ENCODE peak calls at places on chromosomes 3 and 15, in nine cellular contexts. C, B, D, J, Z, S, P, W and A are unnamed samples.
A peak's percentile ranks its signal among the peaks of the same experiment; 100 is the strongest.

GRCh38 chr3:14780927-14781507 is 37.7 kb upstream of the FGD5 start:
- DNase-seq in C (no peak), B (peak; percentile 75), D (peak; percentile 33), J (peak; percentile 48), Z (peak; percentile 71), S (no peak), P (no peak), W (no peak), A (peak; percentile 78)

GRCh38 chr15:90950676-90951075 is 4.0 kb upstream of the RCCD1 start:
- DNase-seq in C (no peak), B (no peak), D (no peak), J (no peak), Z (no peak), S (no peak), P (no peak), W (no peak), A (no peak)

GRCh38 chr3:30657914-30658313 is 51.5 kb downstream of the TGFBR2 start:
- DNase-seq in C (no peak), B (no peak), D (no peak), J (peak; percentile 49), Z (no peak), S (peak; percentile 31), P (no peak), W (no peak), A (no peak)

GRCh38 chr3:177358085-177358967 is 161.0 kb upstream of the TBL1XR1 start:
- DNase-seq in C (peak; percentile 42), B (peak; percentile 67), D (peak; percentile 92), J (peak; percentile 94), Z (peak; percentile 80), S (no peak), P (no peak), W (peak; percentile 41), A (peak; percentile 75)

GRCh38 chr3:16066975-16067374 is 107.5 kb upstream of the GALNT15 start:
- DNase-seq in C (no peak), B (no peak), D (no peak), J (peak; percentile 99), Z (no peak), S (no peak), P (no peak), W (no peak), A (no peak)

GRCh38 chr15:41727143-41727542 is 47.1 kb upstream of the MAPKBP1 start:
- DNase-seq in C (no peak), B (no peak), D (no peak), J (no peak), Z (no peak), S (no peak), P (no peak), W (no peak), A (no peak)

GRCh38 chr3:131602011-131602779 is 99.4 kb upstream of the MRPL3 start:
- DNase-seq in C (no peak), B (no peak), D (no peak), J (no peak), Z (no peak), S (no peak), P (no peak), W (no peak), A (no peak)

GRCh38 chr15:44009056-44009455 is 182.3 kb downstream of the WDR76 start:
- DNase-seq in C (no peak), B (no peak), D (peak; percentile 16), J (peak; percentile 78), Z (no peak), S (no peak), P (no peak), W (no peak), A (no peak)

GRCh38 chr3:177776656-177777055 is 579.4 kb upstream of the TBL1XR1 start:
- DNase-seq in C (no peak), B (peak; percentile 92), D (no peak), J (peak; percentile 71), Z (no peak), S (no peak), P (no peak), W (no peak), A (no peak)

GRCh38 chr3:196207833-196208607 is 3.2 kb downstream of the ZDHHC19 start:
- DNase-seq in C (peak; percentile 64), B (no peak), D (no peak), J (peak; percentile 31), Z (peak; percentile 65), S (peak; percentile 34), P (peak; percentile 50), W (no peak), A (peak; percentile 33)

GRCh38 chr3:101779047-101779807 is at the start of gene NXPE3:
- DNase-seq in C (peak; percentile 91), B (peak; percentile 91), D (peak; percentile 75), J (peak; percentile 63), Z (peak; percentile 95), S (peak; percentile 95), P (peak; percentile 91), W (peak; percentile 93), A (peak; percentile 94)

GRCh38 chr15:68599560-68600071 is 20.8 kb downstream of the CORO2B start:
- DNase-seq in C (no peak), B (no peak), D (no peak), J (peak; percentile 85), Z (peak; percentile 54), S (no peak), P (no peak), W (no peak), A (peak; percentile 98)

GRCh38 chr3:142892714-142893113 is 3.8 kb upstream of the PCOLCE2 start:
- DNase-seq in C (no peak), B (no peak), D (no peak), J (no peak), Z (no peak), S (no peak), P (no peak), W (no peak), A (no peak)

GRCh38 chr15:86445750-86446149 is 366.1 kb downstream of the AGBL1 start:
- DNase-seq in C (no peak), B (no peak), D (no peak), J (no peak), Z (no peak), S (no peak), P (no peak), W (no peak), A (no peak)

GRCh38 chr3:88203537-88204143 is 53.9 kb downstream of the C3orf38 start:
- DNase-seq in C (peak; percentile 15), B (peak; percentile 78), D (peak; percentile 52), J (peak; percentile 64), Z (peak; percentile 59), S (peak; percentile 68), P (peak; percentile 8), W (peak; percentile 41), A (peak; percentile 84)

GRCh38 chr15:52699457-52699856 is 20.3 kb upstream of the ATOSA start:
- DNase-seq in C (no peak), B (peak; percentile 1), D (no peak), J (no peak), Z (no peak), S (no peak), P (no peak), W (no peak), A (no peak)

GRCh38 chr15:69996321-69996720 is 101.4 kb downstream of the TLE3 start:
- DNase-seq in C (no peak), B (no peak), D (no peak), J (no peak), Z (no peak), S (no peak), P (no peak), W (no peak), A (no peak)

GRCh38 chr3:12436514-12437222 is 47.6 kb upstream of the TSEN2 start:
- DNase-seq in C (no peak), B (no peak), D (no peak), J (peak; percentile 93), Z (no peak), S (no peak), P (no peak), W (no peak), A (no peak)

GRCh38 chr15:24761704-24762302 is 86.2 kb downstream of the NPAP1 start:
- DNase-seq in C (no peak), B (no peak), D (no peak), J (peak; percentile 10), Z (no peak), S (no peak), P (no peak), W (peak; percentile 20), A (no peak)

GRCh38 chr3:38111696-38112377 is 25.1 kb downstream of the ACAA1 start:
- DNase-seq in C (no peak), B (no peak), D (no peak), J (no peak), Z (no peak), S (no peak), P (no peak), W (no peak), A (no peak)

GRCh38 chr3:10116138-10116460 is 624 bp downstream of the BRK1 start:
- DNase-seq in C (no peak), B (no peak), D (no peak), J (peak; percentile 60), Z (no peak), S (no peak), P (no peak), W (no peak), A (no peak)

GRCh38 chr15:42020713-42021273 is at the start of gene PLA2G4E:
- DNase-seq in C (no peak), B (no peak), D (no peak), J (no peak), Z (no peak), S (no peak), P (no peak), W (no peak), A (no peak)

GRCh38 chr3:195124378-195124985 is 146.5 kb downstream of the XXYLT1 start:
- DNase-seq in C (no peak), B (no peak), D (no peak), J (no peak), Z (no peak), S (no peak), P (no peak), W (no peak), A (no peak)

GRCh38 chr3:185353225-185353624 is 9.7 kb upstream of the MAP3K13 start:
- DNase-seq in C (no peak), B (no peak), D (no peak), J (no peak), Z (no peak), S (no peak), P (no peak), W (no peak), A (no peak)

GRCh38 chr15:31347067-31347975 is 20.7 kb downstream of the KLF13 start:
- DNase-seq in C (peak; percentile 69), B (no peak), D (no peak), J (no peak), Z (no peak), S (peak; percentile 48), P (peak; percentile 63), W (no peak), A (no peak)

GRCh38 chr3:185916042-185916833 is 21.6 kb downstream of the TRA2B start:
- DNase-seq in C (no peak), B (no peak), D (no peak), J (no peak), Z (no peak), S (no peak), P (no peak), W (no peak), A (no peak)

GRCh38 chr15:59950603-59951388 is 53.3 kb upstream of the FOXB1 start:
- DNase-seq in C (no peak), B (no peak), D (no peak), J (no peak), Z (no peak), S (no peak), P (no peak), W (no peak), A (no peak)

GRCh38 chr3:64575211-64575844 is 112.5 kb downstream of the ADAMTS9 start:
- DNase-seq in C (no peak), B (no peak), D (no peak), J (peak; percentile 38), Z (no peak), S (peak; percentile 5), P (no peak), W (no peak), A (peak; percentile 39)